ENCODE peak calls at places on chromosomes 16 and 17, in ten cellular contexts. One of them, this sample, is unnamed.

GRCh38 chr16:25721439-25721838 is 29.7 kb downstream of the HS3ST4 start:
- DNase-seq in breast epithelium: no peak
- DNase-seq in sigmoid colon: no peak
- DNase-seq in K562: no peak
- DNase-seq in stomach: no peak
- DNase-seq in transverse colon: no peak
- DNase-seq in HepG2: no peak
- DNase-seq in spleen: no peak
- DNase-seq in GM12878: no peak
- DNase-seq in endothelial cell of umbilical vein: no peak
- DNase-seq in this sample: no peak

GRCh38 chr17:65182233-65182632 is 45.1 kb downstream of the RGS9 start:
- DNase-seq in breast epithelium: no peak
- DNase-seq in sigmoid colon: no peak
- DNase-seq in K562: no peak
- DNase-seq in stomach: no peak
- DNase-seq in transverse colon: no peak
- DNase-seq in HepG2: no peak
- DNase-seq in spleen: no peak
- DNase-seq in GM12878: peak; percentile 78
- DNase-seq in endothelial cell of umbilical vein: no peak
- DNase-seq in this sample: no peak

GRCh38 chr17:61511480-61512182 is 59.4 kb downstream of the TBX4 start:
- DNase-seq in breast epithelium: no peak
- DNase-seq in sigmoid colon: no peak
- DNase-seq in K562: no peak
- DNase-seq in stomach: no peak
- DNase-seq in transverse colon: no peak
- DNase-seq in HepG2: no peak
- DNase-seq in spleen: no peak
- DNase-seq in GM12878: no peak
- DNase-seq in endothelial cell of umbilical vein: no peak
- DNase-seq in this sample: no peak

GRCh38 chr16:82331974-82332750 is 162.1 kb upstream of the MPHOSPH6 start:
- DNase-seq in breast epithelium: no peak
- DNase-seq in sigmoid colon: no peak
- DNase-seq in K562: no peak
- DNase-seq in stomach: peak; percentile 33
- DNase-seq in transverse colon: no peak
- DNase-seq in HepG2: peak; percentile 45
- DNase-seq in spleen: no peak
- DNase-seq in GM12878: no peak
- DNase-seq in endothelial cell of umbilical vein: no peak
- DNase-seq in this sample: no peak

GRCh38 chr17:57357830-57358426 is 101.6 kb downstream of the MSI2 start:
- DNase-seq in breast epithelium: no peak
- DNase-seq in sigmoid colon: no peak
- DNase-seq in K562: no peak
- DNase-seq in stomach: no peak
- DNase-seq in transverse colon: peak; percentile 33
- DNase-seq in HepG2: no peak
- DNase-seq in spleen: no peak
- DNase-seq in GM12878: peak; percentile 87
- DNase-seq in endothelial cell of umbilical vein: no peak
- DNase-seq in this sample: no peak

GRCh38 chr17:73170324-73170723 is 5.5 kb downstream of the SSTR2 start:
- DNase-seq in breast epithelium: no peak
- DNase-seq in sigmoid colon: no peak
- DNase-seq in K562: no peak
- DNase-seq in stomach: no peak
- DNase-seq in transverse colon: no peak
- DNase-seq in HepG2: no peak
- DNase-seq in spleen: no peak
- DNase-seq in GM12878: no peak
- DNase-seq in endothelial cell of umbilical vein: no peak
- DNase-seq in this sample: no peak

GRCh38 chr17:31007695-31008373 is 37.0 kb downstream of the RNF135 start:
- DNase-seq in breast epithelium: no peak
- DNase-seq in sigmoid colon: no peak
- DNase-seq in K562: no peak
- DNase-seq in stomach: no peak
- DNase-seq in transverse colon: no peak
- DNase-seq in HepG2: no peak
- DNase-seq in spleen: no peak
- DNase-seq in GM12878: no peak
- DNase-seq in endothelial cell of umbilical vein: no peak
- DNase-seq in this sample: no peak

GRCh38 chr16:82004651-82005490 is 6.4 kb downstream of the SDR42E1 start:
- DNase-seq in breast epithelium: no peak
- DNase-seq in sigmoid colon: no peak
- DNase-seq in K562: no peak
- DNase-seq in stomach: no peak
- DNase-seq in transverse colon: no peak
- DNase-seq in HepG2: no peak
- DNase-seq in spleen: no peak
- DNase-seq in GM12878: no peak
- DNase-seq in endothelial cell of umbilical vein: peak; percentile 44
- DNase-seq in this sample: no peak

GRCh38 chr17:4258867-4259266 is 4.9 kb downstream of the ANKFY1 start:
- DNase-seq in breast epithelium: no peak
- DNase-seq in sigmoid colon: no peak
- DNase-seq in K562: no peak
- DNase-seq in stomach: no peak
- DNase-seq in transverse colon: no peak
- DNase-seq in HepG2: no peak
- DNase-seq in spleen: no peak
- DNase-seq in GM12878: no peak
- DNase-seq in endothelial cell of umbilical vein: no peak
- DNase-seq in this sample: no peak

GRCh38 chr17:37673386-37673785 is 30.1 kb upstream of the DDX52 start:
- DNase-seq in breast epithelium: no peak
- DNase-seq in sigmoid colon: no peak
- DNase-seq in K562: no peak
- DNase-seq in stomach: no peak
- DNase-seq in transverse colon: no peak
- DNase-seq in HepG2: no peak
- DNase-seq in spleen: no peak
- DNase-seq in GM12878: no peak
- DNase-seq in endothelial cell of umbilical vein: no peak
- DNase-seq in this sample: no peak

GRCh38 chr17:5272313-5272712 is 9.8 kb upstream of the RABEP1 start:
- DNase-seq in breast epithelium: no peak
- DNase-seq in sigmoid colon: no peak
- DNase-seq in K562: no peak
- DNase-seq in stomach: no peak
- DNase-seq in transverse colon: no peak
- DNase-seq in HepG2: no peak
- DNase-seq in spleen: no peak
- DNase-seq in GM12878: no peak
- DNase-seq in endothelial cell of umbilical vein: no peak
- DNase-seq in this sample: no peak

GRCh38 chr17:50272246-50272645 is 2.0 kb upstream of the TMEM92 start:
- DNase-seq in breast epithelium: peak; percentile 34
- DNase-seq in sigmoid colon: no peak
- DNase-seq in K562: peak; percentile 8
- DNase-seq in stomach: no peak
- DNase-seq in transverse colon: peak; percentile 11
- DNase-seq in HepG2: no peak
- DNase-seq in spleen: peak; percentile 63
- DNase-seq in GM12878: no peak
- DNase-seq in endothelial cell of umbilical vein: no peak
- DNase-seq in this sample: peak; percentile 21

GRCh38 chr17:80956321-80957190 is 35.1 kb upstream of the CHMP6 start:
- DNase-seq in breast epithelium: no peak
- DNase-seq in sigmoid colon: peak; percentile 66
- DNase-seq in K562: no peak
- DNase-seq in stomach: no peak
- DNase-seq in transverse colon: no peak
- DNase-seq in HepG2: no peak
- DNase-seq in spleen: peak; percentile 64
- DNase-seq in GM12878: no peak
- DNase-seq in endothelial cell of umbilical vein: no peak
- DNase-seq in this sample: no peak

GRCh38 chr17:16286009-16286946 is 67.0 kb downstream of the CENPV start:
- DNase-seq in breast epithelium: peak; percentile 64
- DNase-seq in sigmoid colon: peak; percentile 93
- DNase-seq in K562: peak; percentile 90
- DNase-seq in stomach: peak; percentile 86
- DNase-seq in transverse colon: peak; percentile 92
- DNase-seq in HepG2: peak; percentile 99
- DNase-seq in spleen: peak; percentile 93
- DNase-seq in GM12878: peak; percentile 96
- DNase-seq in endothelial cell of umbilical vein: peak; percentile 96
- DNase-seq in this sample: no peak
- H3K4me3 ChIP-seq in breast epithelium: peak overlapping the region; percentile 10
- H3K4me3 ChIP-seq in sigmoid colon: peak overlapping the region; percentile 1
- H3K4me3 ChIP-seq in K562: peak overlapping the region; percentile 13
- H3K4me3 ChIP-seq in stomach: peak overlapping the region; percentile 14
- H3K4me3 ChIP-seq in transverse colon: no peak overlapping the region
- H3K4me3 ChIP-seq in HepG2: peak overlapping the region; percentile 45
- H3K4me3 ChIP-seq in spleen: peak overlapping the region; percentile 2
- H3K4me3 ChIP-seq in GM12878: peak overlapping the region; percentile 53
- H3K4me3 ChIP-seq in endothelial cell of umbilical vein: no peak overlapping the region
- H3K4me3 ChIP-seq in this sample: peak overlapping the region; percentile 25

DNA sequence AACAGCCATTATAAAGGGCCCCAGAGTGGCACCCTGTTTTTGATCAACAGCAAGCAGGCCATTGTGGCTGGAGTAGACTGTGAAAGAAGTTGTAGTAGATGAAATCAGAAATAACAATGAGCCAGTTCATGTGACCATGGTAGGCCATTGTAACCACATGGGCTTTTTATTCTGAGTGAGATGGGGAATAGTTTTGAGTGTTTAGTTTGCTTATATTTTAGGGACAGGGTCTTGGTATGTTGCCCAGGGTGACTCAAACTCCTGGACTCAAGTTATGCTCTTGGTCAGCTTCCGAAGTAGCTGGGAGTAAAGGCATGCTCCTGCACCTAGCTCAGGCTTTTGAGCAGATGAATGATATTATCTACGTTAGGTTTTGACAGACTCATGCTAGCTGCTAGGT is 12.0 kb downstream of the CBFB start:
- DNase-seq in breast epithelium: no peak
- DNase-seq in sigmoid colon: no peak
- DNase-seq in K562: no peak
- DNase-seq in stomach: no peak
- DNase-seq in transverse colon: no peak
- DNase-seq in HepG2: no peak
- DNase-seq in spleen: no peak
- DNase-seq in GM12878: no peak
- DNase-seq in endothelial cell of umbilical vein: no peak
- DNase-seq in this sample: no peak
- TF ChIP-seq POLR2A in breast epithelium: no peak
- TF ChIP-seq POLR2A in sigmoid colon: no peak
- TF ChIP-seq POLR2A in K562: no peak
- TF ChIP-seq POLR2A in stomach: no peak
- TF ChIP-seq POLR2A in transverse colon: no peak
- TF ChIP-seq POLR2A in HepG2: no peak
- TF ChIP-seq POLR2A in spleen: no peak
- TF ChIP-seq POLR2A in GM12878: no peak
- TF ChIP-seq POLR2A in endothelial cell of umbilical vein: no peak
- TF ChIP-seq POLR2A in this sample: no peak

GRCh38 chr17:8807070-8807550 is 7.9 kb upstream of the MFSD6L start:
- DNase-seq in breast epithelium: no peak
- DNase-seq in sigmoid colon: no peak
- DNase-seq in K562: peak; percentile 13
- DNase-seq in stomach: no peak
- DNase-seq in transverse colon: no peak
- DNase-seq in HepG2: no peak
- DNase-seq in spleen: peak; percentile 77
- DNase-seq in GM12878: peak; percentile 98
- DNase-seq in endothelial cell of umbilical vein: no peak
- DNase-seq in this sample: peak; percentile 42
- TF ChIP-seq POLR2AphosphoS5 in breast epithelium: no peak
- TF ChIP-seq POLR2AphosphoS5 in sigmoid colon: no peak
- TF ChIP-seq POLR2AphosphoS5 in K562: no peak
- TF ChIP-seq POLR2AphosphoS5 in stomach: no peak
- TF ChIP-seq POLR2AphosphoS5 in transverse colon: no peak
- TF ChIP-seq POLR2AphosphoS5 in HepG2: no peak
- TF ChIP-seq POLR2AphosphoS5 in spleen: no peak
- TF ChIP-seq POLR2AphosphoS5 in GM12878: peak; percentile 76
- TF ChIP-seq POLR2AphosphoS5 in endothelial cell of umbilical vein: no peak
- TF ChIP-seq POLR2AphosphoS5 in this sample: no peak

GRCh38 chr16:84369105-84369504 is 767 bp downstream of the ATP2C2 start:
- DNase-seq in breast epithelium: no peak
- DNase-seq in sigmoid colon: no peak
- DNase-seq in K562: no peak
- DNase-seq in stomach: no peak
- DNase-seq in transverse colon: no peak
- DNase-seq in HepG2: no peak
- DNase-seq in spleen: no peak
- DNase-seq in GM12878: no peak
- DNase-seq in endothelial cell of umbilical vein: no peak
- DNase-seq in this sample: no peak
- H3K4me3 ChIP-seq in breast epithelium: no peak overlapping the region
- H3K4me3 ChIP-seq in sigmoid colon: peak overlapping the region; percentile 4
- H3K4me3 ChIP-seq in K562: no peak overlapping the region
- H3K4me3 ChIP-seq in stomach: peak overlapping the region; percentile 40
- H3K4me3 ChIP-seq in transverse colon: peak overlapping the region; percentile 54
- H3K4me3 ChIP-seq in HepG2: no peak overlapping the region
- H3K4me3 ChIP-seq in spleen: no peak overlapping the region
- H3K4me3 ChIP-seq in GM12878: no peak overlapping the region
- H3K4me3 ChIP-seq in endothelial cell of umbilical vein: no peak overlapping the region
- H3K4me3 ChIP-seq in this sample: no peak overlapping the region

DNA sequence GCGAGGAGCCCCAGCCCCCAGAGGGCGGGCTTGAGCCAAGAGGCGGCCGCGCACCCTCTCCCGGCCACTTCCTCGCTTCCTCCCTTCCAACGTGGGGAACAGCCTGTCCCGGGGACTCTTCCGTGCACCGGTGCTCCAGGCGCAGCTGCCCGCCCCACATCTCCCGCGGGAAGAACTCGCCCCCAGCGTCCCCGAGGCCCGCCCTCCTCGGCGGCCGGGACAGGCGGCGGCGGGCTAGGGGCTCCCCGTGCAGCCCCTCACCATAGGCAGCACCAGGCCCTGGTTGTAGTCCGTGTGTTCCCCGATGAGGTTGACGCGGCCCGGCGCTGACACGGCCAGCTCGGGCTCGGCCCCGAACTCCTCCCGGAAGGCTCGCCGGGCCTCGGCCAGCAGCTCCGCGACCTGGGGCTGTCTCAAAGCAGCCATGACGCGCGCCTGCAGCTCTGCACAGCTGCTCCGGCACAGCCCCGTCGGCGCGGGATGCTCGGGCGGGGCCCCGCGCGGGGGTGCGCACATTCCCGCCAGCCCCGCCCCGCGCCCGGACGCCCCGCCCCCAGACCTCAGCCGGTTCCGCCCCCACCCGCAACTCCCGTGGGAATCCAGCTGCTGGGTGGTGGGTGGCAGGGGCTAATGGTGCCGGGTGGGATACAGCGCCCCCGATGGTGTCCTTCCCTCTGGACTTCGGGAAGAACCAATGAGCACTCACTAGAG is at the start of gene GALK1:
- DNase-seq in breast epithelium: peak; percentile 71
- DNase-seq in sigmoid colon: peak; percentile 89
- DNase-seq in K562: peak; percentile 89
- DNase-seq in stomach: peak; percentile 79
- DNase-seq in transverse colon: peak; percentile 82
- DNase-seq in HepG2: peak; percentile 59
- DNase-seq in spleen: peak; percentile 96
- DNase-seq in GM12878: no peak
- DNase-seq in endothelial cell of umbilical vein: peak; percentile 66
- DNase-seq in this sample: peak; percentile 91
- TF ChIP-seq POLR2A in breast epithelium: no peak
- TF ChIP-seq POLR2A in sigmoid colon: peak; percentile 57
- TF ChIP-seq POLR2A in K562: peak; percentile 65
- TF ChIP-seq POLR2A in stomach: no peak
- TF ChIP-seq POLR2A in transverse colon: peak; percentile 55
- TF ChIP-seq POLR2A in HepG2: no peak
- TF ChIP-seq POLR2A in spleen: no peak
- TF ChIP-seq POLR2A in GM12878: peak; percentile 83
- TF ChIP-seq POLR2A in endothelial cell of umbilical vein: peak; percentile 34
- TF ChIP-seq POLR2A in this sample: no peak

This sample was measured in upper lobe of left lung.